ENCODE peak calls at places on chromosomes 4 and X, in six cellular contexts. One of them, this sample, is unnamed.

GRCh38 chrX:114924423-114924822 is 93.0 kb downstream of the IL13RA2 start:
- DNase-seq in WTC11: no peak
- DNase-seq in CD8-positive, alpha-beta memory T cell: no peak
- DNase-seq in ureter: no peak
- DNase-seq in HFFc6: no peak
- DNase-seq in RKO: no peak
- DNase-seq in this sample: no peak

GRCh38 chr4:15756361-15756861 is 21.7 kb upstream of the CD38 start:
- DNase-seq in WTC11: no peak
- DNase-seq in CD8-positive, alpha-beta memory T cell: peak; percentile 81
- DNase-seq in ureter: no peak
- DNase-seq in HFFc6: peak; percentile 10
- DNase-seq in RKO: no peak
- DNase-seq in this sample: peak; percentile 51

GRCh38 chr4:14985843-14986242 is 16.4 kb upstream of the CPEB2 start:
- DNase-seq in WTC11: no peak
- DNase-seq in CD8-positive, alpha-beta memory T cell: no peak
- DNase-seq in ureter: no peak
- DNase-seq in HFFc6: no peak
- DNase-seq in RKO: no peak
- DNase-seq in this sample: no peak

GRCh38 chr4:23337292-23337691 is 552.6 kb downstream of the PPARGC1A start:
- DNase-seq in WTC11: no peak
- DNase-seq in CD8-positive, alpha-beta memory T cell: no peak
- DNase-seq in ureter: no peak
- DNase-seq in HFFc6: no peak
- DNase-seq in RKO: peak; percentile 27
- DNase-seq in this sample: no peak

GRCh38 chr4:7173821-7174220 is 18.5 kb upstream of the SORCS2 start:
- DNase-seq in WTC11: no peak
- DNase-seq in CD8-positive, alpha-beta memory T cell: no peak
- DNase-seq in ureter: no peak
- DNase-seq in HFFc6: no peak
- DNase-seq in RKO: no peak
- DNase-seq in this sample: no peak

GRCh38 chr4:5728451-5728850 is 17.4 kb downstream of the EVC start:
- DNase-seq in WTC11: no peak
- DNase-seq in CD8-positive, alpha-beta memory T cell: no peak
- DNase-seq in ureter: no peak
- DNase-seq in HFFc6: no peak
- DNase-seq in RKO: no peak
- DNase-seq in this sample: no peak

GRCh38 chrX:7689791-7690412 is 153.1 kb upstream of the VCX start:
- DNase-seq in WTC11: no peak
- DNase-seq in CD8-positive, alpha-beta memory T cell: no peak
- DNase-seq in ureter: no peak
- DNase-seq in HFFc6: no peak
- DNase-seq in RKO: no peak
- DNase-seq in this sample: no peak

GRCh38 chr4:41160010-41160789 is 54.1 kb downstream of the APBB2 start:
- DNase-seq in WTC11: no peak
- DNase-seq in CD8-positive, alpha-beta memory T cell: no peak
- DNase-seq in ureter: no peak
- DNase-seq in HFFc6: peak; percentile 92
- DNase-seq in RKO: no peak
- DNase-seq in this sample: no peak

GRCh38 chrX:49915352-49916222 is 6.8 kb upstream of the CLCN5 start:
- DNase-seq in WTC11: peak; percentile 25
- DNase-seq in CD8-positive, alpha-beta memory T cell: peak; percentile 50
- DNase-seq in ureter: no peak
- DNase-seq in HFFc6: peak; percentile 36
- DNase-seq in RKO: peak; percentile 80
- DNase-seq in this sample: no peak

GRCh38 chrX:119692241-119693031 is 532 bp downstream of the SEPTIN6 start:
- DNase-seq in WTC11: peak; percentile 41
- DNase-seq in CD8-positive, alpha-beta memory T cell: peak; percentile 78
- DNase-seq in ureter: no peak
- DNase-seq in HFFc6: peak; percentile 30
- DNase-seq in RKO: peak; percentile 60
- DNase-seq in this sample: peak; percentile 38

This sample was measured in activated effector memory CD4-positive, alpha-beta T cell treated with Interleukin-2 at 50 U/mL for 16 hours.